ENCODE peak calls at places on chromosomes 2 and 18, in four cellular contexts. C, R, U and P are unnamed samples.

GRCh38 chr2:202679980-202680379 is 45.2 kb downstream of the FAM117B start:
- DNase-seq in C (no peak), R (no peak), U (no peak), P (no peak)

GRCh38 chr2:30373881-30374302 is 73.2 kb upstream of the LCLAT1 start:
- DNase-seq in C (no peak), R (no peak), U (peak; percentile 33), P (no peak)

GRCh38 chr2:240983361-240983995 is 14.9 kb upstream of the SNED1 start:
- DNase-seq in C (peak; percentile 13), R (peak; percentile 12), U (peak; percentile 92), P (peak; percentile 59)

GRCh38 chr2:27790796-27791195 is 19.3 kb downstream of the MRPL33 start:
- DNase-seq in C (no peak), R (no peak), U (no peak), P (no peak)

GRCh38 chr2:107645586-107645985 is 181.1 kb upstream of the RGPD4 start:
- DNase-seq in C (no peak), R (no peak), U (no peak), P (no peak)

GRCh38 chr18:76447268-76447890 is 47.7 kb downstream of the ZNF516 start:
- DNase-seq in C (no peak), R (no peak), U (peak; percentile 44), P (peak; percentile 63)

GRCh38 chr2:86671304-86671981 is 47.8 kb upstream of the RNF103 start:
- DNase-seq in C (no peak), R (no peak), U (no peak), P (no peak)

GRCh38 chr18:48818329-48819254 is 132.2 kb downstream of the SMAD7 start:
- DNase-seq in C (no peak), R (no peak), U (no peak), P (peak; percentile 43)

GRCh38 chr18:23515911-23516546 is 12.7 kb downstream of the RMC1 start:
- DNase-seq in C (peak; percentile 42), R (peak; percentile 41), U (no peak), P (peak; percentile 82)

GRCh38 chr18:10317864-10318685 is 136.4 kb upstream of the APCDD1 start:
- DNase-seq in C (no peak), R (no peak), U (no peak), P (no peak)

GRCh38 chr2:202069189-202070050 is 3.6 kb upstream of the KIAA2012 start:
- DNase-seq in C (no peak), R (no peak), U (no peak), P (no peak)

GRCh38 chr2:112485849-112486248 is 3.9 kb downstream of the TTL start:
- DNase-seq in C (no peak), R (no peak), U (no peak), P (no peak)

GRCh38 chr2:73838889-73839539 is 10.3 kb downstream of the STAMBP start:
- DNase-seq in C (no peak), R (no peak), U (no peak), P (no peak)

GRCh38 chr2:55161295-55162210 is 70.5 kb downstream of the CLHC1 start:
- DNase-seq in C (no peak), R (no peak), U (no peak), P (no peak)
- TF ChIP-seq EP300 in C (no peak), R (no peak), U (peak; percentile 74), P (no peak)

GRCh38 chr2:71100195-71100964 is 29.6 kb downstream of the MCEE start:
- DNase-seq in C (peak; percentile 83), R (peak; percentile 17), U (no peak), P (no peak)
- TF ChIP-seq POLR2A in C (no peak), R (no peak), U (no peak), P (no peak)

DNA sequence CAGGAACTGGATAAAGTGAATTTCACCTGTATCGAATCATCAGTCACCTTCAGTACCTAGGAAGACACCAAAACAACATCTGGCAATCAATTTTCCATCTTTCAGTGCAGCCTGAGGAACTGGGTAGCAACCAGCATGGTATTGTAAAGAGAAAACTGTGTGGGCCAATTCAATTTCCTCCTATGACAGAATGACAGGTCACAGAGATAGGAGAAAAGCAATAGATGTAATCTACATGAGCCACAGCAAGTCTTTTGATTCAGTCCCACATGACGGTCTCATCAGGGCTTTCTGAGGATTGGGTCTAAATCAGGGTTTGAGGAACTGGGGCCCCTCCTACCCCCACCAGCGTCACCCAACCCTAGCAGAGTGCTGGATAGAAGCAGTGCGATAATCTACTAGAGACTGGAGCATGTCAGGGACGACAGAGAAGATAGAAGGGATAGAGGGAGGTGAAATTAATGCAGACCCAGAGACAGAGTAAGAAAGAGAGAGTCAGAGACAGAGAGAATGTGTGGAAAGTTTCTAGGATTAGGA is 268.7 kb downstream of the LRRTM1 start:
- DNase-seq in C (no peak), R (no peak), U (no peak), P (no peak)
- TF ChIP-seq EP300 in C (no peak), R (no peak), U (no peak), P (no peak)

GRCh38 chr2:172465417-172466334 is 38.3 kb downstream of the ITGA6 start:
- DNase-seq in C (peak; percentile 40), R (peak; percentile 54), U (peak; percentile 84), P (peak; percentile 75)
- TF ChIP-seq POLR2A in C (no peak), R (no peak), U (no peak), P (no peak)

DNA sequence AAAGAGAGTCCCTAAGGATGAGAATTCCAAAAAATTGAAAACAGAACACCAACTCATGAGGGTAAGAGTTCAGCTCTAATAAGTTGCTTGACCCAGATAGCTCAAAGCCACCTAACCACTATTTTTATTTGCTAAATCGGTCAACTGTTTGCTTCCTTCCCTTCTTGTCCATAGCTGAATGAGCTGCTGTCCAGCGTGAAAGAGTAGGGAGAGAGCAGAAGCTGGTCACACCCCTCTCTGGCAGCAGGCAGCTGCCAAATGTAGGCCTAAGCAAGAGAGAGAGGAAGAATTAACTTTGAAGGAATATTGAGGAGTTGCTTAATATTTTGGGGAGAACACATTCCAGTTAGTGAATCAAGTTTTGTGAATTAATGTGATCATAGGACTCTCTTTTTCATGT is 25.9 kb downstream of the AQP4 start:
- DNase-seq in C (no peak), R (no peak), U (no peak), P (no peak)
- TF ChIP-seq EP300 in C (no peak), R (no peak), U (no peak), P (no peak)

GRCh38 chr2:224946911-224947310 is 95.4 kb downstream of the DOCK10 start:
- DNase-seq in C (no peak), R (no peak), U (no peak), P (no peak)

GRCh38 chr2:224948005-224948404 is 94.3 kb downstream of the DOCK10 start:
- DNase-seq in C (no peak), R (no peak), U (no peak), P (no peak)

GRCh38 chr2:224947566-224947965 is 94.7 kb downstream of the DOCK10 start:
- DNase-seq in C (no peak), R (no peak), U (no peak), P (no peak)

GRCh38 chr2:224951723-224952481 is 90.4 kb downstream of the DOCK10 start:
- DNase-seq in C (no peak), R (no peak), U (no peak), P (no peak)

GRCh38 chr2:224948859-224949258 is 93.4 kb downstream of the DOCK10 start:
- DNase-seq in C (no peak), R (no peak), U (no peak), P (no peak)
- TF ChIP-seq POLR2A in C (no peak), R (no peak), U (no peak), P (no peak)

GRCh38 chr2:218895758-218896500 is 15.3 kb downstream of the WNT10A start:
- DNase-seq in C (no peak), R (no peak), U (no peak), P (no peak)

GRCh38 chr2:218892693-218893348 is 12.2 kb downstream of the WNT10A start:
- DNase-seq in C (peak; percentile 63), R (no peak), U (peak; percentile 96), P (no peak)

GRCh38 chr2:218893349-218894167 is 12.9 kb downstream of the WNT10A start:
- DNase-seq in C (no peak), R (no peak), U (no peak), P (no peak)

GRCh38 chr2:218895326-218895725 is 14.7 kb downstream of the WNT10A start:
- DNase-seq in C (no peak), R (no peak), U (no peak), P (no peak)

DNA sequence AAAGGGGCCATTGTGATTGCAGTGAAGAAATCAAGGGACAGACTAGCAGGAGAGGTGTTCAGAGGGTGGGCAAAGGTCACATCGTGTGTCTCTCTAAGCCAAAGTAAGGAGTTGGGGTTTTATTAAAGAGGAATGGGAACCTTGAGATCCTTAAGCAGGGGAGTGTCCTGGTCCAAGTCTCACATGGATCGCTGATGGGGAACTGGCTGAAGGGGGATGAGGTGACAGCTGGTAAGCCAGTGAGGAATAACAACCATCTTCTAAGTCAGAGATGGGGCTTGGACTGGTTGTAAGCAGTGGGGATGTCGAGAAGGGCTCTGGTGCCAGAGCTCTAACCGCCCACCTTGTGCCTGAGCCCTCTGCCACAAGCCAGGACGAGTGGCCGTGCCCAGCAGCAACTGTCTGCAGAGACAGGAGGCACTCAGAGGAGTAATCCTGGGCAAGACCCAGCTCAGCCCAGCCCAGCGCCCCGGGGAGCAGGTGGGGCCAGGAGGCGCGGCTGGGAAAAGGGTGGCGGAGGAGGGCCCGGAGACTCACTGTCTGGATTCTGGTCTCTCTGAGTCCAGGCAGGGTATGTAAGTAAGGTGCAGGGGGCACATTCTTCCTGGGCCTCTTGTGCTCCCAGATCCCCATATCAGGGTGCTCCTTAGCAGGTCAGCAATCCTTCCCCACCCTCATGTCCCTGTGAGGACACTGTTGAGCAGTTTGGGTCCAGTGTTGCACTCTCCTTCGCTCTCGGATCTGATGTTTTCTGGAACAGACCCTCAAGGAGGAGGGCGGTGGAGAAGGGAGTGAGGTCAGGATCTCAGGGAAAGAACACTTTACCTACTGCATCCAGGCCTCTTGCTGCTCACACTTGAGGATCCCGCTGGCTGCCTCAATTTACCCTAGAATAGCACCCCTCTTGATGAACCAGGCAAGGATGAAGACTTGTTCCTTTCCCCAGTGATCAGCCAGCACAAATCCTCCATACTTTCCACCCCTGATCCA is 13.8 kb downstream of the WNT10A start:
- DNase-seq in C (no peak), R (no peak), U (no peak), P (no peak)
- TF ChIP-seq EP300 in C (no peak), R (no peak), U (no peak), P (no peak)

DNA sequence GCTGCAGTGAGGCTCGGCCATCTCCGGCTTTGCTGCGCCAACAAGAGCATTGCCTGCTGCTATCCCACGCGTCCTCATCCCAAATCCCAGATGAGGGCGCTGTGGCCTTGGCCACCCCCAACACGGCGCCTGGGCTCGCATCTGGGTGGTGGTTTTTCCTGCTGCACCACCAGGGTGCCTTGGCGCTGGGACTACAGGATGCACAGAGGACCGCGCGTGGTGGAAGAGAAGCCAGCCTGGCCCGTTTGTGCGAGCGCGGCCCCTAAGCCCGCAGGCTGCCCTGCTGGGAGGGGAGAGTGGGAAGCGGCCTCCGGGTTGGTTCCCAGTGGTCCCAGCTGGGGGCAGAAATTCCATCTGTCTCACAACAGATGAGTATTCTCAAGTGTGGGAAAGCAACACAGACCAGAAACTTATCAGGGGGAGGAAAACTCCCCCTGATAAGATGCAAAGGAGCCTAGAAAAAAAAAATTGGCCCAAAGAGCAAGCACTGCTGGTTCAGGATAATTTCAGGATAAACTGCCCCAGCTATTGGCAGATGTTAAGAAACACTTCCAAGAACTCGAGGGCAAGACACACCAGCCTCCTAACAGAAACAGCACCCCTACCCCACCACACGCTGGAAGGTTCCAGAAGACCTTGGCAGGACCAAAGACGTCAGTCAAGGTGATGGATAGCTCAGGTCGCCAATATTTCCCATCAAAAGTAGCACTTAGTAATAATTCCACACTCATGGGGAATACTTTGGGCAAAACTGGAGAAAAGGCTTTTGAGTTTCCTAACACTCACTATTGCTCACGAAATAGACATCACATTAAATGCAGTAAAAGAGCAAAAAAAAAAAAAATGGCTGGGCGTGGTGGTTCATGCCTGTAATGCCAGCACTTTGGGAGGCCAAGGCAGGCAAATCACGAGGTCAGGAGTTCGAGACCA is 152.1 kb downstream of the PXDN start:
- DNase-seq in C (peak; percentile 36), R (peak; percentile 55), U (peak; percentile 86), P (peak; percentile 92)
- TF ChIP-seq POLR2A in C (no peak), R (no peak), U (no peak), P (no peak)